ENCODE peak calls at places on chromosome 17, in six cellular contexts. X is heart right ventricle, F is tibial nerve, Q is psoas muscle, Z is stomach, H is K562. Y is an unnamed sample.

GRCh38 chr17:59830846-59831486 is 61.8 kb downstream of the TUBD1 start:
- DNase-seq in X (no peak), F (no peak), Q (no peak), Z (no peak), H (no peak), Y (no peak)

GRCh38 chr17:73609078-73609477 is 35.2 kb downstream of the SDK2 start:
- DNase-seq in X (no peak), F (no peak), Q (no peak), Z (no peak), H (no peak), Y (no peak)

GRCh38 chr17:8015957-8016631 is 13.7 kb downstream of the GUCY2D start:
- DNase-seq in X (no peak), F (no peak), Q (no peak), Z (peak; percentile 66), H (peak; percentile 64), Y (peak; percentile 65)

GRCh38 chr17:32609085-32609484 is 122.3 kb downstream of the CDK5R1 start:
- DNase-seq in X (peak; percentile 34), F (no peak), Q (peak; percentile 75), Z (peak; percentile 87), H (no peak), Y (no peak)

GRCh38 chr17:27494192-27495091 is 38.2 kb downstream of the KSR1 start:
- DNase-seq in X (peak; percentile 23), F (peak; percentile 63), Q (peak; percentile 87), Z (peak; percentile 87), H (no peak), Y (peak; percentile 74)

GRCh38 chr17:350706-351435 is 1.7 kb downstream of the RPH3AL start:
- DNase-seq in X (peak; percentile 92), F (peak; percentile 82), Q (peak; percentile 92), Z (peak; percentile 76), H (no peak), Y (no peak)

GRCh38 chr17:52536466-52536865 is 378.0 kb upstream of the CA10 start:
- DNase-seq in X (peak; percentile 32), F (peak; percentile 22), Q (peak; percentile 59), Z (no peak), H (no peak), Y (no peak)

GRCh38 chr17:7956208-7956965 is 24.4 kb downstream of the CNTROB start:
- DNase-seq in X (peak; percentile 69), F (no peak), Q (no peak), Z (no peak), H (no peak), Y (no peak)

GRCh38 chr17:29615048-29615385 is 7.7 kb downstream of the CORO6 start:
- DNase-seq in X (no peak), F (no peak), Q (peak; percentile 67), Z (no peak), H (peak; percentile 56), Y (no peak)

DNA sequence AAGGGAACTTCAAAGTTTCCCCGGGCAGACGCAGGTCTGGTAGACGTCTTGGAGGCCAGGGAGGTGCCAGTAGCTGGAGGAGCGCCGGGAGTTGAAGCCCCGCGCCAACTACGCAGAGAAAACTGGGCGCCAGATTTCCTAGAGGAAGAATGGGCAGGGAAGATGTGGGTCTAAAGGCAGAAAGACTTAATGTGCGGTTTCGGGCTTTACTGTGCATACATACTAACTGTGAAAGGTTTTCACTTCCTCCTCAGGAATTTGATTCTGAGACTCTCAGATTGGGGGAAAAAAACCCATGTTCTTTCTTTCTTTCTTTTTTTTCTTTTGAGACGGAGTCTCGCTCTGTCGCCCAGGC is 331 bp upstream of the ZNF287 start:
- DNase-seq in X (no peak), F (no peak), Q (no peak), Z (no peak), H (no peak), Y (no peak)
- H3K4me3 ChIP-seq in X (peak overlapping the region; percentile 71), F (peak overlapping the region; percentile 46), Q (peak overlapping the region; percentile 98), Z (peak overlapping the region; percentile 82), H (no peak overlapping the region), Y (peak overlapping the region; percentile 65)

GRCh38 chr17:83136156-83136555 is 56.7 kb downstream of the METRNL start:
- DNase-seq in X (no peak), F (no peak), Q (no peak), Z (no peak), H (no peak), Y (no peak)
- H3K27me3 ChIP-seq in X (no peaks in the 10 kb centered on the region), F (no peaks in the 10 kb centered on the region), Q (peaks cover 20% of the 10 kb centered on the region), Z (peaks cover 19% of the 10 kb centered on the region), H (peaks cover 18% of the 10 kb centered on the region), Y (no peaks in the 10 kb centered on the region)

DNA sequence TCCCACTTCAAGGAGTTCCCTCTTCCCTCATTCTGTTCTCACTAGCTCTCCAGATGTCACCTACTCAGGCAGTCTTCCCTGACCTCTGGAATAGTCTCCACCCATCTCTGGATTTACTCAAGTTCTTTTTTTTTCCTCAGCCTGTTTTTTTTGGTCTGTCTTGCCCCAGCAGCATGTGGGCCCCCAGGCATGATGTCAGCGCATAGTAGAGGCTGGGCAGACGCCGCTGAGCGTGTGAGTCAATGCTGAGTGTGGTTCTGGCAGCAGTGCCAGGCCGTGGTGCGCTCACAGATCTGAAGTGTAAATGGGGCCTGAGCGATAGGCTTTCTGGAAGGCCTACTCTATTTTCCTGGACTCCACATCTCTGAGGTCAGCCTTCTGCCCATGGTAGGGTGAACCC is 2.7 kb upstream of the KCNJ18 start:
- DNase-seq in X (no peak), F (no peak), Q (no peak), Z (no peak), H (no peak), Y (no peak)
- H3K9me3 ChIP-seq in X (peaks cover 4% of the 10 kb centered on the region), F (no peaks in the 10 kb centered on the region), Q (no peaks in the 10 kb centered on the region), Z (no peaks in the 10 kb centered on the region), H (no peaks in the 10 kb centered on the region), Y (no peaks in the 10 kb centered on the region)

DNA sequence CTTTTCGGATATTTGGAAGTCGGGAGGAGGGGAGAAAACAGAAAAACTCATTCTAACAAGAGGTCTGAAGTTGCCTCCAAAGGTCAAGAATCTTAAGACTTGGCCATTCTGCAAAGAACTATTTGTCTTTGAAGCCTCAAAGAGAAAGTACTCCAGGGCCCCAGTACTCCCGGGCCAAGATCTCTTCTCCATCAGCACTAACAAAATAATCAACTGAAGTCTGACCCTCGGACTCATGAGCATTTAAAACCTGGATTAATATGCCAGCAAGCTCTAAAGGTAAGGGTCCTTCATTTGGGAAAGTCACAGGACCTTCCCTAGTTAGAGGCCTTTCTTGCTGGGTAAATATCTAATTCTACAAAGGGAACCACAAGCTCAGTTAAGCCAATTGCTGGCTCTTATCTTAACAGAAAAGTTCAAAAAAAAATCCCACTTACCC is 4.5 kb downstream of the AXIN2 start:
- DNase-seq in X (no peak), F (no peak), Q (no peak), Z (no peak), H (no peak), Y (no peak)
- H3K4me3 ChIP-seq in X (no peak overlapping the region), F (no peak overlapping the region), Q (no peak overlapping the region), Z (peak overlapping the region; percentile 95), H (no peak overlapping the region), Y (no peak overlapping the region)

DNA sequence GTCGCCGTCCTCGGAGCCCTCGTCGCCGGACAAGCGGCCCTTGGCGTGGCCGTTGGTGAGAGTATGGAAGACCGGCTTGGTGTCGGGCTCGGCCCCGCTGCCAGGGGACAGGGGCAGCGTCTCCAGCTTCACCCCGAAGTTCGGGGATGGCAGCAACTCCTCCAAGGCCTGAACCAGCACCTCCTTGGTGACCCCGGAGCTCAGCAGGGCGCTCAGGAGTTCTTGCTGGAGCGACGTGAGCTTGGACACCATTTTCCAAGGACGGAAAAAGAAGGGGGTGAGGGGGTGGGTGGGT is 279 bp downstream of the HNF1B start:
- DNase-seq in X (no peak), F (no peak), Q (no peak), Z (no peak), H (no peak), Y (no peak)
- H3K27me3 ChIP-seq in X (peaks cover 76% of the 10 kb centered on the region), F (no peaks in the 10 kb centered on the region), Q (peaks cover 92% of the 10 kb centered on the region), Z (peaks cover 84% of the 10 kb centered on the region), H (peaks cover 49% of the 10 kb centered on the region), Y (peaks cover 76% of the 10 kb centered on the region)

Y was measured in HAP-1.